ENCODE peak calls at places on chromosomes 7 and 10, in eight cellular contexts. J, I, K, P, M, V, Z and Y are unnamed samples.

GRCh38 chr10:89646833-89647570 is 2.0 kb upstream of the PANK1 start:
- DNase-seq in J (no peak), I (no peak), K (no peak), P (no peak), M (no peak), V (no peak), Z (no peak), Y (no peak)

GRCh38 chr10:59634102-59634501 is 75.5 kb downstream of the SLC16A9 start:
- DNase-seq in J (no peak), I (no peak), K (no peak), P (no peak), M (no peak), V (no peak), Z (no peak), Y (no peak)

GRCh38 chr10:21311426-21311825 is 214.1 kb downstream of the SKIDA1 start:
- DNase-seq in J (no peak), I (no peak), K (no peak), P (no peak), M (no peak), V (no peak), Z (no peak), Y (no peak)

GRCh38 chr10:112166800-112167199 is 16.8 kb downstream of the GPAM start:
- DNase-seq in J (no peak), I (no peak), K (no peak), P (no peak), M (no peak), V (no peak), Z (no peak), Y (no peak)

GRCh38 chr10:101379663-101380352 is 25.8 kb downstream of the BTRC start:
- DNase-seq in J (no peak), I (no peak), K (no peak), P (no peak), M (no peak), V (no peak), Z (no peak), Y (no peak)

GRCh38 chr7:2038876-2039728 is 193.6 kb downstream of the MAD1L1 start:
- DNase-seq in J (no peak), I (no peak), K (no peak), P (no peak), M (no peak), V (no peak), Z (no peak), Y (no peak)

GRCh38 chr7:129401228-129401967 is 32.8 kb upstream of the STRIP2 start:
- DNase-seq in J (no peak), I (no peak), K (no peak), P (no peak), M (no peak), V (no peak), Z (no peak), Y (no peak)

GRCh38 chr10:101529720-101530553 is 58.1 kb downstream of the POLL start:
- DNase-seq in J (no peak), I (no peak), K (no peak), P (no peak), M (no peak), V (peak), Z (no peak), Y (no peak)

GRCh38 chr10:116831790-116832189 is 17.5 kb upstream of the ENO4 start:
- DNase-seq in J (no peak), I (no peak), K (no peak), P (no peak), M (no peak), V (no peak), Z (no peak), Y (no peak)

GRCh38 chr10:34549001-34549400 is 266.1 kb downstream of the PARD3 start:
- DNase-seq in J (no peak), I (no peak), K (no peak), P (no peak), M (no peak), V (no peak), Z (no peak), Y (no peak)

GRCh38 chr10:132114953-132115520 is 49.3 kb downstream of the JAKMIP3 start:
- DNase-seq in J (no peak), I (no peak), K (no peak), P (no peak), M (no peak), V (no peak), Z (no peak), Y (no peak)

GRCh38 chr10:125023862-125024495 is 82.1 kb downstream of the ZRANB1 start:
- DNase-seq in J (no peak), I (no peak), K (no peak), P (peak), M (no peak), V (peak), Z (no peak), Y (no peak)

GRCh38 chr10:96833220-96834001 is 1.3 kb downstream of the LCOR start:
- DNase-seq in J (peak), I (peak), K (peak), P (peak), M (peak), V (peak), Z (no peak), Y (peak)

GRCh38 chr10:114920459-114920858 is 17.5 kb upstream of the TRUB1 start:
- DNase-seq in J (no peak), I (no peak), K (no peak), P (no peak), M (no peak), V (no peak), Z (no peak), Y (no peak)

GRCh38 chr10:126235091-126235978 is 152.9 kb downstream of the ADAM12 start:
- DNase-seq in J (no peak), I (no peak), K (no peak), P (no peak), M (no peak), V (no peak), Z (no peak), Y (no peak)

GRCh38 chr7:31948041-31948440 is 122.2 kb downstream of the PDE1C start:
- DNase-seq in J (no peak), I (no peak), K (peak), P (no peak), M (peak), V (no peak), Z (no peak), Y (no peak)

GRCh38 chr7:83946801-83947200 is 247.8 kb downstream of the SEMA3A start:
- DNase-seq in J (no peak), I (no peak), K (no peak), P (no peak), M (no peak), V (no peak), Z (no peak), Y (no peak)

GRCh38 chr7:44793919-44794715 is 2.4 kb upstream of the PPIA start:
- DNase-seq in J (no peak), I (no peak), K (peak), P (no peak), M (no peak), V (no peak), Z (no peak), Y (no peak)

GRCh38 chr7:47474211-47474936 is 107.5 kb downstream of the TNS3 start:
- DNase-seq in J (no peak), I (no peak), K (peak), P (no peak), M (no peak), V (no peak), Z (no peak), Y (no peak)

GRCh38 chr10:13222151-13222550 is 12.0 kb downstream of the UCMA start:
- DNase-seq in J (no peak), I (no peak), K (no peak), P (no peak), M (no peak), V (no peak), Z (no peak), Y (no peak)

GRCh38 chr7:105387621-105388372 is 924 bp downstream of the SRPK2 start:
- DNase-seq in J (peak), I (peak), K (peak), P (peak), M (peak), V (peak), Z (peak), Y (peak)

GRCh38 chr7:55092186-55092976 is 73.6 kb downstream of the EGFR start:
- DNase-seq in J (no peak), I (no peak), K (peak), P (peak), M (no peak), V (no peak), Z (no peak), Y (no peak)

GRCh38 chr7:70097639-70098038 is 499.4 kb downstream of the AUTS2 start:
- DNase-seq in J (no peak), I (no peak), K (no peak), P (no peak), M (no peak), V (no peak), Z (no peak), Y (no peak)

GRCh38 chr7:101162551-101163280 is 2.7 kb downstream of the VGF start:
- DNase-seq in J (peak), I (peak), K (peak), P (no peak), M (peak), V (no peak), Z (no peak), Y (no peak)

GRCh38 chr10:12566161-12567115 is 217.1 kb downstream of the CAMK1D start:
- DNase-seq in J (no peak), I (no peak), K (peak), P (peak), M (no peak), V (no peak), Z (no peak), Y (no peak)

GRCh38 chr7:47570649-47571050 is 11.3 kb downstream of the TNS3 start:
- DNase-seq in J (no peak), I (no peak), K (peak), P (peak), M (peak), V (no peak), Z (no peak), Y (no peak)